ENCODE peak calls at places on chromosomes 2 and 18, in nine cellular contexts. I is spleen, K is HCT116, H is SK-N-SH, X is GM23338, R is stomach, G is breast epithelium, M is prostate gland, L is K562. V is an unnamed sample.

GRCh38 chr2:178767099-178768060 is 39.8 kb downstream of the TTN start:
- DNase-seq in I (no peak), R (no peak), L (no peak), G (no peak), M (no peak), X (no peak), K (no peak), H (no peak), V (no peak)

GRCh38 chr2:181998045-181998444 is 12.4 kb downstream of the PPP1R1C start:
- DNase-seq in I (no peak), R (no peak), K (no peak), H (no peak), G (no peak), L (no peak), M (no peak), X (no peak), V (no peak)

GRCh38 chr2:236336575-236337464 is 72.6 kb upstream of the ASB18 start:
- DNase-seq in H (no peak), L (no peak), X (no peak), I (no peak), M (no peak), K (no peak), R (no peak), G (no peak), V (no peak)

GRCh38 chr18:45666006-45666405 is 50.7 kb downstream of the SLC14A2 start:
- DNase-seq in I (no peak), M (no peak), G (no peak), L (no peak), X (no peak), H (no peak), R (no peak), K (no peak), V (no peak)

GRCh38 chr2:12555012-12555645 is 161.6 kb upstream of the TRIB2 start:
- DNase-seq in I (no peak), R (no peak), G (no peak), H (peak; percentile 38), K (no peak), L (peak; percentile 26), M (no peak), X (no peak), V (no peak)

GRCh38 chr2:11955883-11956282 is 209.5 kb downstream of the LPIN1 start:
- DNase-seq in I (no peak), L (no peak), M (no peak), G (no peak), K (no peak), H (peak; percentile 48), X (no peak), R (no peak), V (no peak)

GRCh38 chr18:46449033-46449432 is 208.0 kb downstream of the LOXHD1 start:
- DNase-seq in H (no peak), R (no peak), L (no peak), I (no peak), G (no peak), X (no peak), M (no peak), K (no peak), V (no peak)

GRCh38 chr2:237694423-237695194 is 67.2 kb downstream of the LRRFIP1 start:
- DNase-seq in L (no peak), M (no peak), G (no peak), H (no peak), R (no peak), I (peak; percentile 81), K (no peak), X (no peak), V (no peak)

GRCh38 chr2:44230378-44230777 is 44.9 kb upstream of the SLC3A1 start:
- DNase-seq in K (no peak), R (no peak), X (peak; percentile 28), H (peak; percentile 15), G (no peak), I (no peak), M (no peak), L (no peak), V (no peak)

GRCh38 chr2:44226753-44227152 is 48.5 kb upstream of the SLC3A1 start:
- DNase-seq in L (no peak), M (no peak), X (no peak), H (no peak), R (no peak), K (no peak), G (no peak), I (no peak), V (no peak)
- TF ChIP-seq POLR2AphosphoS5 in L (no peak), M (no peak), X (no peak), H (no peak), R (no peak), K (no peak), G (no peak), I (no peak), V (no peak)

DNA sequence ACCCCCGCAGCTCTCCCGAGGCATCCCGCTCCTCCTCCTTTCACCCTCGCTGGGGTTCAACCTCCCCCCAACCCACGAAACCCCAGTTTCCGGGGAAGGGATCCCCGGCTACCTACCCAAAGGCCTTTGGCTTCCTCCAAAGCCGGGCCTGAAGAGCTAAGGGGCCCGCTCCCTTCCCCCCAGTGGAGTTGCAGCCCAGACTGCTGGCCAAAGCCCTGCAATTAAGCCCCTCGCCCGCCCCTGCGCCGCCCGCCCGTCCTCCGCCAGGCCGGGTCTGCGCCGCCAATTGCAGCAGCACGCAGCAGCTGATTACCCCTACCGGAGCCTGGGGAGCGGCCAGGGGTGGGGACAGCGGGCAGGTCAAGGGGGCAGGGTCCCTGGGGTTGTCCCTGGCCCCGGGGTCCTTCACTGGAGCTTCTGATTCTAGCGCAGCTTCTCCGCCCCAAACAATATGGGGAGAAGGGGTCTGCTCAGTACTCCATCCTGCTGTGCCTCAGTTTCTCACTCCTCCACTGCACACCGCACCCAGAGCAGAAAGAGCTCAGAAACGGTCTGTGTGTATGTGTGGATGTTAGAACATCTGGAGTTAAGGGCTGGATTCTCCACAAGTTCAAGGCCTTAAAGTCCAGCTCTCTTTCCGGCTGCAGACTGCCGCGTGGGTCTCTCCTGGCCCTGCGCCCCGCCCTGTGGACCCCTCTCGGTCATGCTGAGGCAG is 16.9 kb downstream of the WNT10A start:
- DNase-seq in K (no peak), R (no peak), X (no peak), G (no peak), M (no peak), H (peak; percentile 71), L (no peak), I (peak; percentile 84), V (no peak)
- H3K27me3 ChIP-seq in K (no peaks in the 10 kb centered on the region), R (peaks cover 100% of the 10 kb centered on the region), X (peaks cover 100% of the 10 kb centered on the region), G (peaks cover 4% of the 10 kb centered on the region), M (peaks cover 19% of the 10 kb centered on the region), H (peaks cover 49% of the 10 kb centered on the region), L (peaks cover 2% of the 10 kb centered on the region), I (peaks cover 9% of the 10 kb centered on the region), V (peaks cover 97% of the 10 kb centered on the region)

DNA sequence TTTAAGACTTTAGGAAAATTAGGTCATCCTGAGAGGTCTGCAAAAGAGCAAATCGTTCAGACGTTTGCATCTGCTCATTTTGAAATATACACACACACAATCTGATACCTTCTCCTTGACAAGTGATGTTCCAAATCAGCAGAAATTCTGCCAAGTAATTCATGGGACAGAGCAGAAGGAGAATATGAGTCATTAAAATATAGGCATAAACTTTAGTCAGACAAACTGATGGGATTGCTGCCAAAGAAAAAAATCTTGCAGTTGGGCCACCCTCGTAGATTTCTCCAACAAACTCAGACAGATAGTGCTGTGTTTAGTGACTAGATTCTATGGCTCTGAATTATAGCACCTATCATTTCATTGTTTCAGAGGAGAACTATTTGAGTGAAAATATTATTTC is 336.3 kb downstream of the NYAP2 start:
- DNase-seq in I (no peak), H (no peak), L (no peak), R (no peak), G (no peak), X (no peak), K (peak; percentile 16), M (no peak), V (no peak)
- TF ChIP-seq POLR2AphosphoS5 in I (no peak), H (peak; percentile 72), L (no peak), R (no peak), G (no peak), X (no peak), K (no peak), M (peak; percentile 7), V (no peak)

DNA sequence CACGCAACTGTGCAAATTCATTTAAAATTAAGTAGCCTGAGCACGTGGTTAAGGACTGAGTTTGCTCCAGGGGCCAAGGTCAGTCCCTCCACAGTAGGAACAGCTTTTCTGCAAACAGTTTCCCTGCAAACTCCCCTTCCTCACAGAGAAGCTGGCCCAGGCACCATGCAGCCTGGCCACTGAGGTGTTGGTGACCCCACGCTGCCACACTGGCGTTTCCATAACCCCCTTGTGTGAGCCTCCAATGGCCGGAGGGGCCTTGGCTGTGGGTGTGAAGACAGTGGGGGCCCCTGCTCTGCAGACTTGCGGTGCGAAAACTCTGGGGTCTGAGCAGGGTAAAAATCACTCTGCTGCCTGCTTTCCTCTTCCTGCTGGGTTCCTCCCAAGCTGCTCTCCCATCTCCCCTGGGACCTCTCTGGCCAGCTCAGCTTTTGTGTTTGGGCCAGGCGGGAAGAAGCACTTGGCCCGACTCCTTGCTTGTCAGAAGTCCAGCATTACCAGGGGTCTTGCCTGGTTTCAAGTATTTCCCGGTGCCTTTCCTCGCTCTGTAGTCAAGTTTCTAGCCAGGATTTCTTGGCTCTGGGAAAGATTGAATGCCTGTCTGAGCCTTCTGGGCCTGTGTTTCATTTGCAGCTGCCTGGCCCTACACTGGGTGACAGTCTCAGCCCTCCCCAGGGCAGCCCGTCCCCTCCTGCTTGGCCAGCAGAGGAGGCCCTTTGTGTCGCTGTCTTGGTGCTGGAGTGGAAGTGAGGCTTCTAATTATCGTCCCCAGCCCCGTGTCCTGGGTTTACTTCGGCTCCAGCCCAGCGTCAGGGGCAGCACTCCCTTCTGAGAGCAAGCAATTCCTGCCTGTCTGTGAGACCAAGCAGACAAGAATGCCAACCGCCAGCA is 131.4 kb upstream of the SLC1A4 start:
- DNase-seq in H (peak; percentile 47), X (peak; percentile 22), G (no peak), M (no peak), I (no peak), R (no peak), K (no peak), L (no peak), V (no peak)
- H3K27me3 ChIP-seq in H (no peaks in the 10 kb centered on the region), X (peaks cover 46% of the 10 kb centered on the region), G (no peaks in the 10 kb centered on the region), M (no peaks in the 10 kb centered on the region), I (no peaks in the 10 kb centered on the region), R (no peaks in the 10 kb centered on the region), K (no peaks in the 10 kb centered on the region), L (no peaks in the 10 kb centered on the region), V (no peaks in the 10 kb centered on the region)

GRCh38 chr2:96832751-96833507 is 10.9 kb downstream of the ANKRD23 start:
- DNase-seq in I (peak; percentile 85), G (peak; percentile 69), M (peak; percentile 85), L (no peak), K (no peak), R (peak; percentile 86), H (no peak), X (peak; percentile 91), V (no peak)
- TF ChIP-seq POLR2AphosphoS5 in I (peak; percentile 74), G (no peak), M (peak; percentile 88), L (no peak), K (no peak), R (no peak), H (no peak), X (peak; percentile 30), V (no peak)